ENCODE peak calls at places on chromosome 14, in seven cellular contexts. U, G, I, T, N, W and X are unnamed samples.

GRCh38 chr14:23090254-23090636 is 4.7 kb downstream of the ACIN1 start:
- DNase-seq in G (no peak), T (no peak), I (no peak), W (no peak), N (no peak), U (no peak), X (no peak)

GRCh38 chr14:61253064-61253753 is 27.9 kb downstream of the TMEM30B start:
- DNase-seq in G (no peak), U (no peak), T (no peak), I (no peak), W (no peak), N (no peak), X (peak; percentile 69)

GRCh38 chr14:73783107-73783727 is 68.4 kb upstream of the PTGR2 start:
- DNase-seq in T (no peak), U (no peak), N (no peak), W (no peak), I (no peak), G (no peak), X (no peak)

GRCh38 chr14:94330857-94331256 is 7.7 kb upstream of the SERPINA6 start:
- DNase-seq in N (no peak), I (no peak), T (no peak), U (no peak), W (no peak), G (no peak), X (no peak)

GRCh38 chr14:52944267-52944666 is 6.6 kb downstream of the FERMT2 start:
- DNase-seq in G (no peak), T (no peak), N (no peak), U (no peak), I (no peak), W (no peak), X (no peak)

GRCh38 chr14:90093942-90094595 is 32.3 kb downstream of the KCNK13 start:
- DNase-seq in G (no peak), W (no peak), U (peak; percentile 33), N (no peak), I (no peak), T (no peak), X (no peak)

GRCh38 chr14:65156568-65157366 is 54.5 kb upstream of the MAX start:
- DNase-seq in N (no peak), G (peak; percentile 19), W (no peak), U (peak; percentile 71), T (no peak), I (no peak), X (no peak)

GRCh38 chr14:98173291-98173690 is 1098.7 kb downstream of the BCL11B start:
- DNase-seq in G (peak; percentile 55), W (peak; percentile 31), T (peak; percentile 70), I (no peak), N (no peak), U (no peak), X (no peak)

GRCh38 chr14:89399594-89400068 is 17.4 kb downstream of the FOXN3 start:
- DNase-seq in G (no peak), N (no peak), I (peak; percentile 93), U (peak; percentile 69), T (peak; percentile 17), W (peak; percentile 69), X (peak; percentile 57)

GRCh38 chr14:34701808-34702207 is 12.6 kb downstream of the CFL2 start:
- DNase-seq in I (no peak), W (no peak), N (no peak), T (no peak), G (no peak), U (no peak), X (no peak)

GRCh38 chr14:62015945-62016344 is 253.7 kb downstream of the SNAPC1 start:
- DNase-seq in W (no peak), G (no peak), U (no peak), I (no peak), T (no peak), N (no peak), X (no peak)

GRCh38 chr14:101361044-101361443 is 200.3 kb upstream of the DIO3 start:
- DNase-seq in W (no peak), G (no peak), I (no peak), T (no peak), N (no peak), U (no peak), X (no peak)

GRCh38 chr14:68147331-68147730 is 327.8 kb downstream of the RAD51B start:
- DNase-seq in I (peak; percentile 79), W (no peak), U (no peak), G (no peak), T (no peak), N (no peak), X (no peak)

GRCh38 chr14:92754956-92755355 is 6.5 kb upstream of the LGMN start:
- DNase-seq in T (no peak), U (no peak), W (no peak), N (no peak), G (no peak), I (no peak), X (no peak)

GRCh38 chr14:29814153-29815057 is 113.2 kb downstream of the PRKD1 start:
- DNase-seq in W (no peak), T (no peak), I (peak; percentile 44), U (peak; percentile 85), N (peak; percentile 74), G (peak; percentile 10), X (no peak)

GRCh38 chr14:102159841-102160240 is 20.1 kb downstream of the WDR20 start:
- DNase-seq in I (no peak), U (no peak), G (no peak), T (no peak), N (no peak), W (no peak), X (no peak)